ENCODE peak calls at places on chromosomes 11 and 22, in eight cellular contexts. W is transverse colon, F is K562, Z is GM23338, H is SK-N-SH, O is stomach, I is H1, M is suprapubic skin. D is an unnamed sample.

GRCh38 chr11:107999759-108000455 is 8.8 kb upstream of the CUL5 start:
- DNase-seq in Z (peak), M (no peak), F (peak), H (peak), I (peak), W (no peak), O (no peak), D (no peak)

GRCh38 chr11:88231894-88232482 is 56.7 kb upstream of the RAB38 start:
- DNase-seq in H (peak), M (no peak), I (no peak), F (no peak), O (no peak), W (no peak), Z (peak), D (no peak)

GRCh38 chr22:36360011-36360410 is 27.8 kb downstream of the MYH9 start:
- DNase-seq in M (no peak), I (no peak), O (no peak), H (no peak), W (no peak), Z (peak), F (no peak), D (no peak)

GRCh38 chr11:91981995-91982394 is 242.6 kb upstream of the FAT3 start:
- DNase-seq in I (no peak), H (no peak), Z (no peak), O (no peak), W (peak), F (no peak), M (no peak), D (no peak)

GRCh38 chr11:73478737-73479347 is 102.6 kb downstream of the RELT start:
- DNase-seq in M (no peak), H (peak), W (no peak), Z (peak), O (no peak), F (peak), I (no peak), D (no peak)

GRCh38 chr11:69950621-69951020 is 127.5 kb upstream of the ANO1 start:
- DNase-seq in W (no peak), O (no peak), I (no peak), F (peak), M (no peak), H (no peak), Z (no peak), D (no peak)

GRCh38 chr11:61267437-61267841 is 26.5 kb downstream of the PGA5 start:
- DNase-seq in M (no peak), W (peak), Z (no peak), I (no peak), F (peak), O (peak), H (no peak), D (no peak)

GRCh38 chr11:125201525-125202121 is 37.1 kb downstream of the PKNOX2 start:
- DNase-seq in H (no peak), O (peak), F (no peak), Z (peak), I (no peak), M (no peak), W (no peak), D (no peak)

GRCh38 chr11:108027057-108027456 is 18.4 kb downstream of the CUL5 start:
- DNase-seq in O (no peak), F (no peak), M (no peak), H (no peak), I (no peak), Z (peak), W (no peak), D (no peak)

GRCh38 chr11:131899954-131900580 is 529.7 kb downstream of the NTM start:
- DNase-seq in W (no peak), Z (no peak), H (peak), I (no peak), O (no peak), F (no peak), M (no peak), D (no peak)

DNA sequence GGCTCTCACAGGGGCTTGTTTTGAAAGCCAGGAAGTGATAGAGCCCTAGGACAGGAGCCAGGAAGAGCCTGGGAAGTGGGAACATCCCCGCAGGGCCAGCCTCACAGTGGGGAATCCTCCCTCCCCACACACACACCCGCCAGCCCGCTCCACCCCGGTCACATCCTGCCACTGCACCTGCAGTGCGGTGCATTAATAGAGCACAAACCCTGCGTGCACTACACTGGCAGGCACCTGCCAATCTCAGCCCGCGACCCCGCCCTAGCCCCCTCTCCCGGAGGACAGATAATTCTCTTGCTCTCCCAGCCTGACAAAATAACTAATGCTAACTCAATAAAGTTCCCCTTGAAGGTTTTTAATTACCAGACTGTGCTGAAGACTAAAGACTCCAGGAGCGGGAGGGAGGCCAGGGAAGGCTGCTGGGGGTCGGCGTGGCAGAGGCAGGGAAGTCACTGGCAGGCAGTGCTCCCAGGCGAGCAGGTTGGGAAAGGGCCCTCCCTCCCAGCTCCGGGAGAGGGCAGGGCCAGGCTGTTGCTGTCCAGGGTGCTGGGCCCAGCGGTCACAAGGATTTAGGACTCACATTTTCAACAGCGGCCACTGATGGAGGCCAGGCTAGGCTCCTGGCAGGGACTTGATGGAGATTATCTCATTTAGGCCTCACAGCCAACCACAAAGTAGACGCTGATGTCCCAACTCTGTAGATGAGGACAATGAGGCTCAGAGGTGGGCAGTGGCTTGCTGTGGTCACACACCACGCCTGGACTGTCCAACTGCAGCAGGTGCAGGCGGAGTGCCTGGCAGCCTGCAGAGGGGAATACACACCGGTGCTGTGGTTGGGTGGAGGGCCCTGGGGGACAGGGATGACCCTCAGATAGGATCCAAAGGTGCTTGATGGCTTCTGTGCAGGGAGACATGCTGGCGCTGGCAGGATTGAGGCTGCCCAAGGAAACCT is 23.9 kb upstream of the TCF20 start:
- DNase-seq in Z (peak), W (peak), F (peak), I (no peak), O (peak), H (no peak), M (no peak), D (no peak)
- TF ChIP-seq POLR2AphosphoS5 in Z (no peak), W (no peak), F (no peak), I (no peak), O (no peak), H (no peak), M (no peak), D (no peak)

GRCh38 chr11:115504279-115505158 is at the start of gene CADM1:
- DNase-seq in Z (peak), H (peak), O (peak), F (peak), M (peak), I (peak), W (peak), D (no peak)
- TF ChIP-seq CTCF in Z (peak), H (peak), O (peak), F (no peak), M (peak), I (peak), W (peak), D (peak)

DNA sequence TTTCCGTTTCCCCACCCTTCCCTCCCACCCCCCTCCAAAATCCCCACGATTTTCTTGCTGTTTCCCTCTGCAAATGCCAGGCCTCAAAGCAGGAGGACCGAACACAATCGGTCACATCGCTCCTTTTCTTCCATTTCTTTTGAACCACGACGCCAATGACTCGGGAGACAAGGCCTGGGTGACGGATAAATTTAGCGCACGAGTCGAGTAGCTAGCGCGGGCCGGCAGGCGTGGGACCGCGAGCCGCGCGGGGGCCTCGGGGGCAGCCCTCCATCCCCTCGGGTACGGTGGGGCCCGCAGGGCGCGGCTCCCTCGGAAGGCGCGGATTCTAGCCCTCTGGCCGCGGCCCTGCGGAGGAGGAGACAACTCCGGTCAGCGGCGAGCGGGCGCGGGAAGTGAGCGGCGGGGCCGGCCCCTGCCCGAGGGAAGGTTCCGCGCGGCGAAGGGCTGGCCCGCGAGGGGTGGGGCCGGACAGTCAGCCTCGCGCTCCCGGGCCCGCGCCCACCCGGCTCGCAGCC is 413 bp downstream of the JOSD1 start:
- DNase-seq in I (no peak), F (no peak), W (peak), M (peak), O (peak), Z (peak), H (peak), D (peak)
- TF ChIP-seq POLR2AphosphoS5 in I (no peak), F (no peak), W (peak), M (no peak), O (no peak), Z (no peak), H (no peak), D (peak)

GRCh38 chr11:849951-850776 is 7.5 kb downstream of the TSPAN4 start:
- DNase-seq in I (no peak), O (no peak), F (no peak), M (no peak), W (no peak), H (peak), Z (no peak), D (no peak)

GRCh38 chr11:848988-849824 is 6.6 kb downstream of the TSPAN4 start:
- DNase-seq in I (no peak), F (no peak), Z (peak), W (no peak), O (no peak), H (peak), M (no peak), D (no peak)

GRCh38 chr11:852762-853161 is 10.1 kb downstream of the TSPAN4 start:
- DNase-seq in Z (no peak), O (no peak), W (no peak), H (no peak), I (no peak), F (no peak), M (no peak), D (no peak)

GRCh38 chr11:848380-848931 is 5.8 kb downstream of the TSPAN4 start:
- DNase-seq in F (peak), W (peak), Z (peak), M (no peak), H (peak), I (no peak), O (peak), D (no peak)

DNA sequence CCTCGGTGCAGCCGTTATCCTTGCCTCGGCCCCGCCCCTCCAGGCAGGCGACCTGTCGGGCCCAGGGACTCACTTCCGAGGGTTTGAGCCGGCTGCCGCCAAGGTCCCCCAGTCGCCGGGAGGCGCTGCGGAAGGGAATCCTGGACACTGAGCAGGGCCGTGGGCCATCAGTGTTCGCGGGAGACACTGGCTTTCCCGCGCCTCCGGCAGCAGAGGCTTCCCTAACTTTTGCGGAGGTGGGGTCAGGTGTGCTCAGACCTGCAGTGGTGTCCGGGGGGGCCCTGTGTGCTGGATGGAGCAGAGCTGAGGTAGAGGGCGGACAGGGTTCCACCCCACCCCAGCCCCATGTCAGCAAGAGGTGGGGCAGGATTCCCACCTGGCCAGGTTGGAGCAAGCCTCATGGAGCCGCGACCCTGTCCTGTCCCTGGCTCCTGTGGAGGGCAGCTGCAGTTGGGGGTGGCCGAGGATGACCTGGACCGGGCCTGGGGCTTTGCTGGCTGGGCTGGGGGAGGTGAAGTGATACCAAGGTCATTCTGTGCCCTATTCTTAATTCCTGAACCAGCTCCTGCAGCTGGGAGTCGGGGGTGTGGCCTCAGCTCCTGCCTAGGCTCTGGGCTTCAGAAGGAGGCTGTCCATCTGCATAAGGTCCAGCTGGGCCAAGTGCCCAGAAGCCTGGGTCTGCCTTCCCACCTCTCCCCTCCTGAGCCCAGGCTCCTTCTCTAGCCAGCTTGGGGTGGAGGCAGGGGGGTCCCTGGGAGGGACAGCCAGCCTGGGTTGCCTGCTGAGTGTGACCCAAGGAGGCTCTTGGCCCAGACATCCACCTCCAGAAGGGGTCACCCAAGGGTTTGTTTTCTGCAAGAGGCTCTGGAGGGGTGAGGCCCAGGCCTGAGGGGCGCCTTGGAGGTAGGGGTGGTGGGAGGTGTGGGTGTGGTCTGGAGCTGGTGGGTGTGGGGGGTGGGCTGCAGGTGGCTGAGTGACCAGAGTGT is 8.4 kb downstream of the TSPAN4 start:
- DNase-seq in O (no peak), W (no peak), Z (peak), I (no peak), H (peak), F (no peak), M (no peak), D (no peak)
- TF ChIP-seq CTCF in O (no peak), W (no peak), Z (peak), I (peak), H (peak), F (peak), M (no peak), D (no peak)

GRCh38 chr11:9943346-9944110 is 279.7 kb downstream of the SWAP70 start:
- DNase-seq in H (no peak), O (no peak), I (no peak), F (no peak), Z (no peak), W (no peak), M (no peak), D (no peak)
- TF ChIP-seq POLR2AphosphoS5 in H (no peak), O (peak), I (no peak), F (no peak), Z (no peak), W (peak), M (peak), D (no peak)

GRCh38 chr11:12088531-12088930 is 21.9 kb upstream of the MICAL2 start:
- DNase-seq in Z (no peak), H (no peak), I (no peak), W (no peak), M (no peak), F (no peak), O (no peak), D (no peak)

GRCh38 chr11:12086271-12087074 is 23.9 kb upstream of the MICAL2 start:
- DNase-seq in M (peak), F (no peak), I (no peak), O (peak), Z (no peak), H (no peak), W (peak), D (no peak)

GRCh38 chr11:12085371-12086251 is 24.8 kb upstream of the MICAL2 start:
- DNase-seq in F (no peak), I (no peak), O (no peak), H (no peak), Z (no peak), M (no peak), W (no peak), D (no peak)

GRCh38 chr11:12088047-12088481 is 22.3 kb upstream of the MICAL2 start:
- DNase-seq in M (no peak), O (no peak), Z (no peak), H (no peak), I (no peak), F (peak), W (peak), D (no peak)

GRCh38 chr11:12087075-12087775 is 23.2 kb upstream of the MICAL2 start:
- DNase-seq in W (peak), I (no peak), F (peak), O (no peak), M (no peak), Z (peak), H (no peak), D (no peak)
- TF ChIP-seq CTCF in W (peak), I (no peak), F (no peak), O (no peak), M (peak), Z (no peak), H (peak), D (no peak)